ENCODE peak calls at places on chromosomes 12 and 14, in seven cellular contexts. T, Q, C, L, U, S and R are unnamed samples.

GRCh38 chr12:131836193-131836592 is 8.0 kb downstream of the MMP17 start:
- DNase-seq in T (no peak), Q (peak; percentile 20), C (no peak), L (no peak), U (no peak), S (peak; percentile 32), R (no peak)

GRCh38 chr12:119061208-119061796 is 80.0 kb downstream of the SRRM4 start:
- DNase-seq in T (peak; percentile 80), Q (peak; percentile 7), C (peak; percentile 87), L (peak; percentile 29), U (peak; percentile 85), S (peak; percentile 18), R (peak; percentile 86)

GRCh38 chr14:24430682-24431568 is 1.2 kb downstream of the KHNYN start:
- DNase-seq in T (no peak), Q (peak; percentile 59), C (no peak), L (peak; percentile 28), U (peak; percentile 46), S (peak; percentile 85), R (no peak)

GRCh38 chr14:105047283-105048016 is 17.8 kb downstream of the GPR132 start:
- DNase-seq in T (no peak), Q (no peak), C (no peak), L (no peak), U (no peak), S (no peak), R (no peak)

GRCh38 chr12:67019070-67019469 is 250.1 kb upstream of the CAND1 start:
- DNase-seq in T (no peak), Q (no peak), C (no peak), L (no peak), U (no peak), S (no peak), R (no peak)

GRCh38 chr12:108640802-108641445 is 7.2 kb upstream of the SELPLG start:
- DNase-seq in T (no peak), Q (peak; percentile 59), C (no peak), L (no peak), U (no peak), S (no peak), R (peak; percentile 26)

GRCh38 chr14:71472281-71472960 is 459.8 kb upstream of the RGS6 start:
- DNase-seq in T (no peak), Q (peak; percentile 21), C (no peak), L (no peak), U (no peak), S (no peak), R (no peak)

GRCh38 chr14:69346710-69347109 is 51.4 kb downstream of the ERH start:
- DNase-seq in T (peak; percentile 35), Q (no peak), C (peak; percentile 95), L (no peak), U (peak; percentile 77), S (peak; percentile 39), R (peak; percentile 87)

GRCh38 chr12:60977966-60978365 is 1282.2 kb upstream of the USP15 start:
- DNase-seq in T (peak; percentile 21), Q (no peak), C (no peak), L (no peak), U (peak; percentile 64), S (peak; percentile 6), R (peak; percentile 41)

GRCh38 chr12:19576421-19576925 is 137.2 kb downstream of the AEBP2 start:
- DNase-seq in T (no peak), Q (peak; percentile 76), C (no peak), L (no peak), U (no peak), S (peak; percentile 36), R (no peak)

GRCh38 chr12:130286041-130286440 is 51.6 kb upstream of the PIWIL1 start:
- DNase-seq in T (no peak), Q (no peak), C (no peak), L (no peak), U (peak; percentile 72), S (no peak), R (peak; percentile 62)

GRCh38 chr14:30034049-30034635 is 106.5 kb upstream of the PRKD1 start:
- DNase-seq in T (no peak), Q (peak; percentile 17), C (no peak), L (no peak), U (peak; percentile 26), S (no peak), R (peak; percentile 39)

GRCh38 chr14:99747167-99747566 is 46.0 kb upstream of the EML1 start:
- DNase-seq in T (no peak), Q (no peak), C (no peak), L (no peak), U (no peak), S (no peak), R (no peak)
- H3K27ac ChIP-seq in T (no peak overlapping the region), Q (no peak overlapping the region), C (no peak overlapping the region), L (no peak overlapping the region), U (no peak overlapping the region), S (no peak overlapping the region), R (no peak overlapping the region)

GRCh38 chr14:102798926-102799325 is 21.7 kb downstream of the TRAF3 start:
- DNase-seq in T (no peak), Q (no peak), C (no peak), L (no peak), U (no peak), S (no peak), R (no peak)
- H2BK5ac ChIP-seq in T (no peak overlapping the region), Q (no peak overlapping the region), C (no peak overlapping the region), L (no peak overlapping the region), U (no peak overlapping the region), S (no peak overlapping the region), R (no peak overlapping the region)

DNA sequence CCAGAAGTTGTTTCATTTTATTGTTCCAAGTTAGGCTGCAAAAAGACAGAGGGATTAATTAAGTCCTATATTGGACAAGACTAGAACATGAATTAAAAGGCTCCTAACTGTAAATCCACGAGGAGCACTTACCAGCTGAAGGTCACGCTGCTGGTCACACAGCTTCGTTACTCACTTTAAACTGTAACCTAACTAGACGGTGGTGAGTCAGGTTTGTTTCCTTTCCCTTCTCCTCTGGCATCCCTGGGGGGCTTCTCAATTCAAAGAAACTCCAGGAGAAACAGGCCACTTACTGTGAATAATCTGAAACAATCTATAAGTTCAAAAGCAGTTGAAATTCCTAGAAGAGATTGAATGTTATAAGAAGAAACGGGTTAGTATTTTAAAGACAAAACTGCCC is 331.4 kb downstream of the BCAT1 start:
- DNase-seq in T (no peak), Q (peak; percentile 77), C (no peak), L (no peak), U (peak; percentile 87), S (peak; percentile 63), R (no peak)
- H3K27ac ChIP-seq in T (no peak overlapping the region), Q (no peak overlapping the region), C (no peak overlapping the region), L (no peak overlapping the region), U (no peak overlapping the region), S (peak overlapping the region; percentile 57), R (no peak overlapping the region)

GRCh38 chr14:100525615-100526014 is 61.6 kb downstream of the BEGAIN start:
- DNase-seq in T (no peak), Q (no peak), C (no peak), L (no peak), U (no peak), S (no peak), R (no peak)

GRCh38 chr14:100524933-100525243 is 62.3 kb downstream of the BEGAIN start:
- DNase-seq in T (peak; percentile 45), Q (peak; percentile 15), C (peak; percentile 75), L (peak; percentile 11), U (peak; percentile 45), S (no peak), R (peak; percentile 57)

GRCh38 chr14:100523131-100523530 is 64.1 kb downstream of the BEGAIN start:
- DNase-seq in T (no peak), Q (no peak), C (no peak), L (no peak), U (no peak), S (no peak), R (peak; percentile 26)

GRCh38 chr14:100523536-100524025 is 63.6 kb downstream of the BEGAIN start:
- DNase-seq in T (no peak), Q (no peak), C (no peak), L (no peak), U (no peak), S (no peak), R (peak; percentile 20)

GRCh38 chr14:100524233-100524932 is 62.8 kb downstream of the BEGAIN start:
- DNase-seq in T (no peak), Q (no peak), C (no peak), L (no peak), U (no peak), S (no peak), R (peak; percentile 19)
- H2BK5ac ChIP-seq in T (no peak overlapping the region), Q (no peak overlapping the region), C (no peak overlapping the region), L (no peak overlapping the region), U (no peak overlapping the region), S (no peak overlapping the region), R (no peak overlapping the region)

GRCh38 chr12:27237790-27238771 is 6.0 kb upstream of the STK38L start:
- DNase-seq in T (no peak), Q (peak; percentile 63), C (no peak), L (peak; percentile 80), U (peak; percentile 66), S (peak; percentile 97), R (no peak)
- H3K27ac ChIP-seq in T (no peak overlapping the region), Q (no peak overlapping the region), C (no peak overlapping the region), L (no peak overlapping the region), U (no peak overlapping the region), S (no peak overlapping the region), R (no peak overlapping the region)